ENCODE peak calls at places on chromosome 21, in ten cellular contexts. J is GF-D8; K is M059J; N is IMR-90; V is NCI-H69; C is stimulated activated CD8-positive, alpha-beta memory T cell treated with anti-CD3 and anti-CD28 coated beads, Interleukin-15, amount 100 ng/mL, for 4 hours; M is MCF 10A; A is cardiac muscle cell; I is retinal pigment epithelial cell; W is K562. F is an unnamed sample.
A peak's percentile ranks its signal among the peaks of the same experiment; 100 is the strongest.

GRCh38 chr21:33212159-33212851 is 17.4 kb upstream of the IFNAR2 start:
- DNase-seq in K (no peak), V (no peak), J (peak; percentile 49), C (no peak), W (peak; percentile 43), N (peak; percentile 83), A (peak; percentile 62), I (no peak), M (peak; percentile 29), F (no peak)

GRCh38 chr21:43659136-43660000 is at the start of the genes HSF2BP and RRP1B:
- DNase-seq in K (peak; percentile 83), V (peak; percentile 97), J (peak; percentile 53), N (peak; percentile 79), A (peak; percentile 92), I (no peak), C (peak; percentile 64), M (peak; percentile 77), W (peak; percentile 95), F (peak; percentile 96)

GRCh38 chr21:17848228-17848627 is 29.1 kb upstream of the C21orf91 start:
- DNase-seq in M (peak; percentile 87), J (no peak), K (peak; percentile 97), I (peak; percentile 56), W (no peak), C (no peak), V (no peak), N (peak; percentile 97), A (peak; percentile 88), F (peak; percentile 63)

GRCh38 chr21:32562915-32563314 is 22.4 kb downstream of the TCP10L start:
- DNase-seq in A (no peak), W (no peak), I (no peak), N (no peak), K (no peak), C (no peak), V (no peak), J (no peak), M (no peak), F (no peak)

GRCh38 chr21:37045556-37045955 is 27.3 kb downstream of the PIGP start:
- DNase-seq in A (peak; percentile 62), J (no peak), C (no peak), I (no peak), W (no peak), V (no peak), N (no peak), M (no peak), K (no peak), F (no peak)

GRCh38 chr21:33069994-33070811 is at the start of gene OLIG1:
- DNase-seq in M (no peak), N (peak; percentile 10), J (peak; percentile 78), A (peak; percentile 34), I (no peak), W (no peak), V (peak; percentile 56), C (no peak), K (peak; percentile 36), F (peak; percentile 51)

GRCh38 chr21:36120304-36120902 is 14.5 kb upstream of the CBR3 start:
- DNase-seq in V (no peak), A (peak; percentile 19), K (no peak), I (no peak), N (peak; percentile 8), W (no peak), J (no peak), M (no peak), C (no peak), F (no peak)

GRCh38 chr21:36976882-36977651 is 10.6 kb upstream of the HLCS start:
- DNase-seq in C (no peak), K (peak; percentile 88), W (peak; percentile 70), M (peak; percentile 76), A (peak; percentile 83), I (no peak), J (peak; percentile 78), N (peak; percentile 75), V (peak; percentile 90), F (peak; percentile 66)

GRCh38 chr21:32335601-32336575 is 37.2 kb downstream of the MRAP start:
- DNase-seq in V (peak; percentile 20), M (no peak), C (no peak), A (peak; percentile 25), W (no peak), N (peak; percentile 14), K (no peak), I (no peak), J (no peak), F (no peak)

GRCh38 chr21:46207006-46207919 is 21.3 kb downstream of the LSS start:
- DNase-seq in J (no peak), A (no peak), K (no peak), C (no peak), V (no peak), M (no peak), N (no peak), W (no peak), I (no peak), F (no peak)